ENCODE peak calls at places on chromosomes 3 and 15, in eight cellular contexts. Q, Y, B, O, A, S, R and X are unnamed samples. For H3K36me3, the result is how much of the 10 kb centered on the place peaks cover.

GRCh38 chr3:45562027-45562426 is 32.5 kb upstream of the LIMD1 start:
- DNase-seq in Q (no peak), Y (no peak), B (no peak), O (no peak), A (no peak), S (no peak), R (no peak), X (no peak)

GRCh38 chr15:31306426-31307269 is 20.0 kb upstream of the KLF13 start:
- DNase-seq in Q (no peak), Y (peak), B (no peak), O (no peak), A (peak), S (no peak), R (no peak), X (peak)

GRCh38 chr3:149199474-149199873 is 22.2 kb downstream of the CP start:
- DNase-seq in Q (peak), Y (no peak), B (no peak), O (no peak), A (no peak), S (peak), R (no peak), X (peak)

GRCh38 chr3:118912188-118912587 is 122.5 kb downstream of the IGSF11 start:
- DNase-seq in Q (no peak), Y (no peak), B (no peak), O (no peak), A (no peak), S (no peak), R (no peak), X (no peak)

GRCh38 chr3:46729038-46729437 is 11.4 kb upstream of the PRSS50 start:
- DNase-seq in Q (no peak), Y (no peak), B (no peak), O (no peak), A (no peak), S (no peak), R (no peak), X (no peak)

GRCh38 chr3:117719316-117719926 is 1009.8 kb downstream of the TUSC7 start:
- DNase-seq in Q (peak), Y (peak), B (peak), O (peak), A (peak), S (peak), R (peak), X (peak)

GRCh38 chr3:153439780-153440179 is 277.8 kb downstream of the RAP2B start:
- DNase-seq in Q (no peak), Y (no peak), B (no peak), O (no peak), A (no peak), S (peak), R (no peak), X (no peak)

GRCh38 chr3:8210752-8211405 is 290.7 kb upstream of the LMCD1 start:
- DNase-seq in Q (no peak), Y (no peak), B (no peak), O (no peak), A (no peak), S (peak), R (no peak), X (no peak)

GRCh38 chr3:157354722-157355121 is 81.9 kb upstream of the PTX3 start:
- DNase-seq in Q (peak), Y (peak), B (peak), O (no peak), A (no peak), S (peak), R (peak), X (peak)

GRCh38 chr3:187521546-187521945 is 148.6 kb downstream of the SST start:
- DNase-seq in Q (no peak), Y (no peak), B (no peak), O (no peak), A (no peak), S (no peak), R (no peak), X (peak)

GRCh38 chr3:176896640-176897039 is 300.6 kb downstream of the TBL1XR1 start:
- DNase-seq in Q (no peak), Y (no peak), B (no peak), O (no peak), A (no peak), S (no peak), R (no peak), X (no peak)

GRCh38 chr3:106097817-106098410 is 229.1 kb upstream of the CBLB start:
- DNase-seq in Q (no peak), Y (no peak), B (no peak), O (no peak), A (no peak), S (no peak), R (no peak), X (no peak)

GRCh38 chr3:66403268-66403990 is 97.4 kb downstream of the LRIG1 start:
- DNase-seq in Q (no peak), Y (no peak), B (no peak), O (no peak), A (no peak), S (no peak), R (no peak), X (no peak)

GRCh38 chr15:77862651-77863104 is 214.8 kb downstream of the TBC1D2B start:
- DNase-seq in Q (no peak), Y (no peak), B (no peak), O (no peak), A (no peak), S (no peak), R (no peak), X (no peak)

GRCh38 chr3:57555316-57555715 is 758 bp upstream of the PDE12 start:
- DNase-seq in Q (no peak), Y (no peak), B (no peak), O (no peak), A (no peak), S (no peak), R (no peak), X (peak)

GRCh38 chr3:40574661-40575060 is 49.9 kb downstream of the ZNF621 start:
- DNase-seq in Q (no peak), Y (no peak), B (no peak), O (no peak), A (no peak), S (no peak), R (peak), X (no peak)

GRCh38 chr3:119235151-119235550 is 5.5 kb downstream of the B4GALT4 start:
- DNase-seq in Q (peak), Y (no peak), B (no peak), O (no peak), A (peak), S (peak), R (no peak), X (no peak)

GRCh38 chr15:41862515-41863116 is 24.0 kb downstream of the PLA2G4B start:
- DNase-seq in Q (no peak), Y (no peak), B (peak), O (no peak), A (no peak), S (peak), R (no peak), X (no peak)

GRCh38 chr3:158765518-158766205 is 33.4 kb upstream of the RARRES1 start:
- DNase-seq in Q (no peak), Y (no peak), B (no peak), O (no peak), A (peak), S (no peak), R (no peak), X (no peak)

GRCh38 chr15:65323071-65323511 is 18.6 kb downstream of the RNU5B-1 start:
- DNase-seq in Q (peak), Y (peak), B (no peak), O (no peak), A (no peak), S (no peak), R (no peak), X (no peak)

GRCh38 chr3:125351814-125352456 is 23.2 kb downstream of the ZNF148 start:
- DNase-seq in Q (peak), Y (no peak), B (no peak), O (no peak), A (peak), S (peak), R (no peak), X (no peak)

GRCh38 chr3:179482857-179483256 is 31.6 kb upstream of the GNB4 start:
- DNase-seq in Q (peak), Y (no peak), B (no peak), O (no peak), A (no peak), S (no peak), R (no peak), X (no peak)

DNA sequence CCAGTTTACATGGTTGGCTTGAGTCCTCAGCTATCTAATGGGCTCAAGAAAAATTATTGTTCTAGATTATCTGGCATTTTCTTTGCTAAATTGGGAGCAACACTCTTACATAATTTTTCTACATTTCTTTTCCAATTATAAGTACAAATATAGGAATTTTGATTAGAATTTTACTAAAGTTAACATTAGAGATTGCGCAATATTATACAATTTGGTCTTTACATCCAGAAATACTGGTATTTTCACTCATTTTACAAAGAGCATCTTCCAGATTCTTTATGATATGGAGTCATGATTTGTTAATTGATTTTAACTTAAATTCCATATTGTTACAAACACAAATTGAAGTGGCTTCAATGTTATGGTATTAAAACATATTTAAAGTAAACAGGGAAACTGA is 19.7 kb upstream of the GOLGB1 start:
- DNase-seq in Q (no peak), Y (no peak), B (no peak), O (no peak), A (no peak), S (no peak), R (no peak), X (no peak)
- H3K36me3 ChIP-seq in Q (under half), Y (under half), B (under half), O (under half), A (under half), S (under half), R (under half), X (under half)

DNA sequence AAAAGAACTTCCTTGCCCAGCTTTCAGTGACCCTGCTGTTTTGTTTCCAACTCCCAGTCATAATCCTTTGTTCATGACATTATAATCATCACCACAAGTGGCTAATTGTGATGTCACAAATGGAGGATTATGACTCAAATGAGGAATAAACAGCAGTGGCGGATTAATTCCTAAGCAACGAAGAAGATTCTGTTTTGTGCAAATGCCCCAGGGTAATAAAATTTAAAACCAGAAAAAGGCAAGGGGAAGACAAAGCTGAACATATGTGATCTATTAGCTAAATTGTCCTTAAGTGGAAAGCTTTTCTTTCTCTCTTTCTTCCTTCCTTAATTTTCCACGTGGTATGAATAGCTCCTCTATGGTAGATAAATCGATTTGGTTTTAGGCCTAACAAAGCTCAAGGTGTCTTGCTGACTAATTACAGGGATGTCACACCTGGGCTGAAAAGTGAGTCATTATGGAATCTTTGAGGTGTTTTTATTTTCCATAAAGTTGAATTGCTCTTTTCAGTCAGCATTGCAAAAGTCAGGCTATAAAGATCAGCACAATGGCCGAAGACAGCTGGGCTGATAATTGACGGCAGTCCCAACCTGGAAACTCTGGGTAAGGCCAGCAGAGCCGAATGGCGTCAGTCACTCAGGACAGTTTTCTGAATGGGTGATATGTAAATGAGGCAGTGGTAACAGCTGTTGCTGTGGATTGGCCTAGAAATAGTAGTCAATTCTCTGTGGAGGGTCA is 121.5 kb downstream of the PTPRG start:
- DNase-seq in Q (no peak), Y (peak), B (peak), O (no peak), A (peak), S (no peak), R (no peak), X (no peak)
- H3K4me2 ChIP-seq in Q (no peak), Y (no peak), B (peak), O (no peak), A (no peak), S (no peak), R (no peak), X (no peak)

GRCh38 chr3:43345877-43346276 is 59.5 kb downstream of the SNRK start:
- DNase-seq in Q (no peak), Y (no peak), B (no peak), O (no peak), A (peak), S (no peak), R (no peak), X (no peak)
- H3K36me3 ChIP-seq in Q (half or more), Y (under half), B (under half), O (under half), A (under half), S (half or more), R (under half), X (under half)

DNA sequence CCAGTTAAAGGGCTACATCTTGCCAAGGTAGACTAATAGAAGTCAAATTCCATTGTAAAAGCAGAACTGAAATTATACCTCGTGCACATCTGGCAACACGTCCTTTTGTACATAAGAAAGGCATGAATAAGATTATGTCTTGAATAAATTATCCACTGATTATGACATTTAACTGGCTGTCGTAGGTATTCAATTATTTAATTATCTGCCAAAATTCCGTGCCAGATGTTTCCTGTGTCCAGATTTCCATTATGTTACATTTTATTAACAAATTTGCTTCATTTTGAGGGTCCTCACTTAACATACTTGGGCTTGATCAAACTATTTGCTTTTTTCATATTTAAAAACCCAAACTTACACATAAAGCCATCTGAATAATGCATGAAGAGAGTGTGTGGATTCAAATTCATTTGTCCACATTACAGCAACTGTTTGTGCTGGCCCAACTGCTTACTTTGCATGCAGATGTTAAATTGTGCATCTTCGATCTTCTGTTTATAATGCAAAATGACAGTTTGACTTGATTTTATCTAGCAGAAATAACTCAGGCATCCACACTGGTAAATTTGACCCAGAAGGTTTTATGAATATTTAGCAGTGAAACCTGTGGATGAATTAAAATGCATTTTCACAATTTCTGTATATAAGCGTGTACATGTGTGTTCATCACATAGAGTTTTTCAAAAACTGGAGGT is 701.5 kb downstream of the ZNF385D start:
- DNase-seq in Q (no peak), Y (no peak), B (no peak), O (no peak), A (no peak), S (no peak), R (no peak), X (no peak)
- H3K4me2 ChIP-seq in Q (no peak), Y (no peak), B (no peak), O (no peak), A (no peak), S (no peak), R (no peak), X (no peak)